ENCODE peak calls at places on chromosomes 6 and 20, in six cellular contexts. B is H1, S is OCI-LY7, D is nephron progenitor cell, K is GM20000, T is B cell. R is an unnamed sample.
A peak's percentile ranks its signal among the peaks of the same experiment; 100 is the strongest.

GRCh38 chr6:126607281-126607680 is 267.4 kb downstream of the CENPW start:
- DNase-seq in T (no peak), D (no peak), K (no peak), S (no peak), B (no peak), R (no peak)

GRCh38 chr20:58438970-58439808 is 50.2 kb downstream of the VAPB start:
- DNase-seq in T (no peak), K (no peak), B (no peak), D (no peak), S (no peak), R (no peak)

GRCh38 chr20:39080326-39080725 is 118.2 kb downstream of the DHX35 start:
- DNase-seq in B (no peak), T (no peak), K (no peak), S (no peak), D (no peak), R (no peak)

GRCh38 chr6:165985281-165985925 is 182.2 kb downstream of the TBXT start:
- DNase-seq in T (no peak), K (no peak), B (no peak), D (no peak), S (no peak), R (no peak)

GRCh38 chr6:79949235-79949634 is 1.9 kb upstream of the ELOVL4 start:
- DNase-seq in K (peak; percentile 66), D (peak; percentile 51), B (peak; percentile 72), T (peak; percentile 60), S (peak; percentile 87), R (peak; percentile 23)

GRCh38 chr6:24329451-24329850 is 28.4 kb downstream of the DCDC2 start:
- DNase-seq in T (no peak), D (no peak), S (no peak), B (no peak), K (no peak), R (no peak)

GRCh38 chr20:3383878-3384495 is 23.5 kb downstream of the DNAAF9 start:
- DNase-seq in T (no peak), D (no peak), B (no peak), K (no peak), S (no peak), R (no peak)

GRCh38 chr6:109124219-109124618 is 28.9 kb downstream of the CEP57L1 start:
- DNase-seq in S (no peak), B (no peak), D (no peak), T (no peak), K (no peak), R (no peak)

GRCh38 chr20:62427172-62428007 is at the start of gene RBBP8NL:
- DNase-seq in T (no peak), S (no peak), D (no peak), B (peak; percentile 88), K (no peak), R (no peak)

DNA sequence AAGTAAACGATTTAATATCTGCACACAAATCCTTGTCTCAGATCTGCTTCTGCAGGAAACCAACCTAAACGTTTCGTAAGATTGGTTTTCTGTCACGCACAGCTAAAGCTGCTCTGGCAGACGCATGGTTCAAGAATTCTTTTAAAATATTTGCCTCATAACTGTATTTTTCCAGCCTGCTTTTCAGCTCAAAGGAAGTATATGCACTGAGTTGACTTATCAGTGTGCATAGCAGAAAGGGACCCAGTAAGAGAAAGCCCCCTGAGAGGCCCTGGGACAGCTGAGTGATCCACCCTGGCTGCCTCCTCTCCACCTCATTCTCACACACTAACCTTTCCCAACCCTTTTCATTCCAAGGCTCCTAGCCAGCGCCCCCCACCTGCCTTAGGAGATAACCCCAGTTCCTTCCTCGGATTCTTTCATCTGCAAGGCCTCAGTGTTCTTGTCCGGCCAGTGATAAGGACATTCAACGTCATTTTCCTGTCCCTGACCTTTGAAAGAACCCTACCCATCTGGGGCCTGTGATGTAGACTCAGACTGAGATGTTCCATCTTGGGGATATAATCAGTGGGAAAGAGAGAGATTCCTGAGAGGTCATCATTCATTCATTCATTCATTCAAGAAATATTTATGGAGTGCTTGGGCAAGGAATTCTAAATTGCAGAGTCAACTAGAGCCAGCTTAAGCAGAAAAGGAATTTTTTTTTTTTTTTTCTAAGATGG is 22.4 kb upstream of the SLC9A8 start:
- DNase-seq in B (no peak), T (no peak), K (no peak), S (no peak), D (no peak), R (no peak)
- TF ChIP-seq CTCF in B (peak; percentile 30), T (no peak), K (no peak), S (no peak), D (no peak), R (no peak)

DNA sequence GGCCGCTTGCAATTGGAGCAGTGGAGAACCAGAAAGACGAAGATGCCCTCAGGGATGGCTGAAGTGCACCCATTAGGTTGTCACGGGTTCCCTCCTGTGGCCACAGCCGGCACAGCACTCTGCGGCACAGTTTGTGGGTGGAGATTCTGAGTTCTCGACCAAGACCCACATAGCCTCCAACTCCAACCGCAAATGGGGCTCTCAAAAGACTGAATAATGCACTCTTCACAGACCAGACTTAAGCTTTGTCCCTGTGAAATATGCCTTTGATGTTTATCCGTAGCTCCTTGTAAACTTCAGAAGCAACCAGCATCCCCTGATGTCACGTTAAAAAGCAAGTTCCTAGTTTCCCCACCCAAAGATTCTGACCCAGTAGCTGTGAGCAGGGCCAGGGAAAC is 934 bp upstream of the CST9 start:
- DNase-seq in K (peak; percentile 82), S (peak; percentile 55), T (peak; percentile 57), D (peak; percentile 86), B (peak; percentile 95), R (peak; percentile 86)
- TF ChIP-seq CTCF in K (peak; percentile 81), S (peak; percentile 82), T (peak; percentile 77), D (peak; percentile 92), B (peak; percentile 96), R (peak; percentile 95)

GRCh38 chr6:136290406-136291010 is 862 bp upstream of the BCLAF1 start:
- DNase-seq in T (peak; percentile 90), S (peak; percentile 86), B (peak; percentile 56), D (peak; percentile 37), K (peak; percentile 38), R (peak; percentile 47)
- TF ChIP-seq CTCF in T (no peak), S (no peak), B (no peak), D (no peak), K (no peak), R (no peak)

GRCh38 chr6:2354138-2354491 is 108.7 kb upstream of the GMDS start:
- DNase-seq in S (no peak), T (no peak), K (no peak), D (no peak), B (no peak), R (no peak)
- TF ChIP-seq CTCF in S (peak; percentile 52), T (peak; percentile 38), K (no peak), D (no peak), B (no peak), R (peak; percentile 5)

GRCh38 chr20:34907616-34908469 is 31.4 kb downstream of the ACSS2 start:
- DNase-seq in K (no peak), T (no peak), B (no peak), S (no peak), D (no peak), R (no peak)

GRCh38 chr20:34904202-34904621 is 27.8 kb downstream of the ACSS2 start:
- DNase-seq in B (no peak), S (no peak), D (no peak), K (peak; percentile 68), T (no peak), R (peak; percentile 59)
- TF ChIP-seq CTCF in B (no peak), S (no peak), D (no peak), K (no peak), T (no peak), R (no peak)

DNA sequence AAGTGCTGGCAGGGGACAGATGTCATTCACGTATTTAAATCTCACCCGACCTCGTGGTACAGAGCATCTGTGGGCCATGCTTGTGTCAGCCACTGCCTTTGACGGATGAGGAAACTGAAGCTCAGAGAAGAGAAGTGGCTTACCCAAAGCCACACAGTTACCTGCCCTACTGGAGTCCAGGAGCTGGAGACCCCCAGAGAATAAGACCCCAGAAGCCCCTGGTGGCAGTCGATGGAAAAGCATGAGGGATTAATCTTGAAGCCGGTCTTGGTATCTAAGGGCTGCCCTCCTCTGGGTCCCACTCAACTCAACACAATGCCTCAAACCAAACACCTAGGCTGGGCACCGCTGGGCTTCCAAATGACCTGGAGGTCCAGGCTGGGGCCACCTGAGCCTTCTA is 83.1 kb downstream of the GRM4 start:
- DNase-seq in S (peak; percentile 23), T (no peak), B (peak; percentile 64), D (no peak), K (no peak), R (no peak)
- TF ChIP-seq CTCF in S (peak; percentile 68), T (no peak), B (peak; percentile 48), D (peak; percentile 24), K (no peak), R (peak; percentile 17)

GRCh38 chr20:63441136-63441776 is 31.2 kb downstream of the KCNQ2 start:
- DNase-seq in K (peak; percentile 80), D (no peak), S (no peak), T (no peak), B (no peak), R (peak; percentile 81)

GRCh38 chr20:63440366-63440955 is 32.0 kb downstream of the KCNQ2 start:
- DNase-seq in B (no peak), T (no peak), K (no peak), D (no peak), S (no peak), R (peak; percentile 40)

GRCh38 chr20:63443606-63444395 is 28.7 kb downstream of the KCNQ2 start:
- DNase-seq in K (no peak), B (no peak), T (no peak), D (no peak), S (no peak), R (no peak)

GRCh38 chr20:63439866-63440265 is 32.6 kb downstream of the KCNQ2 start:
- DNase-seq in D (no peak), S (no peak), K (no peak), B (no peak), T (no peak), R (no peak)

DNA sequence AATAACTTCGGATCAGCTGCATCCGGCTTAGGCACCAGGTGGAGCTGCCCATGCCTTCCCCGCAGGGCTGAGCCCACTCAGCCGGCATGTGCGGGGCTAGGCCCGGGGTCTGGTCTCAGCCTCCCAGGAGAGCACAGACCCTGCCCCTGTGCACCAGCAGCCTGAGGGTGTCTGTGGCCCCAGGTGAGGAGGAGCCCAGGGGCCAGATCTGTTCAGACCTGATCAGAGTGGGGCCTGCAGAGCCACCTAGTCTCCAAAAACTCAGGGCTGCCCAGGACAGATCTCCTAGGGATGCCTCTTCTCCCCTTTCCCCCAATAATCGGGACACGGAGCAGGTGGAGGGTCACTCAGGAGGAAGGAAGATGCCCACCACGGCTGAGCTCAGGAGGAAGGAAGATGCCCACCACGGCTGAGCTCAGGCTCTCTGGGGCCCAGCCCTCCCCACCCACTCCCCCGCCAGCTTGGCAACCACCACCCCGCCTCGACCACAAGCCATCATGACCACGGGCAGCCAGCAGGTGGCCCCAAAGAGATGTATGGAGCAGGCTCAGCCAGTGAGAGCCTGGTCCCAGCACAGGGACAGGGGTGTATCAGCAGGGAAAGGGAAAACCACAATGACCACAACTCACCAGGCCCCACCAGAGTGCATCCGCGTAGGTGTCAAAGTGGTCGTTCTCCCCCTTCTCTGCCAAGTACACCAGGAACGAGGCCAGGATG is 30.5 kb downstream of the KCNQ2 start:
- DNase-seq in B (peak; percentile 79), S (no peak), D (peak; percentile 65), T (peak; percentile 58), K (peak; percentile 81), R (peak; percentile 81)
- TF ChIP-seq CTCF in B (peak; percentile 59), S (no peak), D (peak; percentile 23), T (no peak), K (peak; percentile 77), R (peak; percentile 75)

R was measured in GM13977.